ENCODE peak calls at places on chromosome 5, in five cellular contexts. One of them, this sample, is unnamed.

GRCh38 chr5:107444327-107444726 is 226.4 kb downstream of the EFNA5 start:
- DNase-seq in GM12892: no peak
- DNase-seq in sigmoid colon: no peak
- DNase-seq in transverse colon: no peak
- DNase-seq in endothelial cell of umbilical vein: no peak
- DNase-seq in this sample: no peak

GRCh38 chr5:131914472-131914871 is 31.0 kb downstream of the MEIKIN start:
- DNase-seq in GM12892: no peak
- DNase-seq in sigmoid colon: no peak
- DNase-seq in transverse colon: no peak
- DNase-seq in endothelial cell of umbilical vein: no peak
- DNase-seq in this sample: no peak

GRCh38 chr5:147450596-147450995 is 59.3 kb downstream of the DPYSL3 start:
- DNase-seq in GM12892: no peak
- DNase-seq in sigmoid colon: no peak
- DNase-seq in transverse colon: no peak
- DNase-seq in endothelial cell of umbilical vein: no peak
- DNase-seq in this sample: no peak

GRCh38 chr5:173304591-173304988 is 23.6 kb downstream of the STC2 start:
- DNase-seq in GM12892: no peak
- DNase-seq in sigmoid colon: no peak
- DNase-seq in transverse colon: no peak
- DNase-seq in endothelial cell of umbilical vein: no peak
- DNase-seq in this sample: no peak

GRCh38 chr5:132102101-132102701 is 28.6 kb downstream of the CSF2 start:
- DNase-seq in GM12892: no peak
- DNase-seq in sigmoid colon: no peak
- DNase-seq in transverse colon: no peak
- DNase-seq in endothelial cell of umbilical vein: no peak
- DNase-seq in this sample: peak

GRCh38 chr5:523658-524441 is 399 bp downstream of the SLC9A3 start:
- DNase-seq in GM12892: no peak
- DNase-seq in sigmoid colon: no peak
- DNase-seq in transverse colon: no peak
- DNase-seq in endothelial cell of umbilical vein: no peak
- DNase-seq in this sample: peak

GRCh38 chr5:139461698-139462097 is 845 bp downstream of the ECSCR start:
- DNase-seq in GM12892: no peak
- DNase-seq in sigmoid colon: no peak
- DNase-seq in transverse colon: no peak
- DNase-seq in endothelial cell of umbilical vein: peak
- DNase-seq in this sample: no peak

GRCh38 chr5:98308960-98309359 is 464.5 kb upstream of the RGMB start:
- DNase-seq in GM12892: no peak
- DNase-seq in sigmoid colon: no peak
- DNase-seq in transverse colon: no peak
- DNase-seq in endothelial cell of umbilical vein: peak
- DNase-seq in this sample: no peak

GRCh38 chr5:54251981-54252380 is 58.4 kb downstream of the ARL15 start:
- DNase-seq in GM12892: no peak
- DNase-seq in sigmoid colon: no peak
- DNase-seq in transverse colon: no peak
- DNase-seq in endothelial cell of umbilical vein: no peak
- DNase-seq in this sample: no peak

GRCh38 chr5:150230842-150231241 is 41.0 kb downstream of the SLC6A7 start:
- DNase-seq in GM12892: no peak
- DNase-seq in sigmoid colon: no peak
- DNase-seq in transverse colon: no peak
- DNase-seq in endothelial cell of umbilical vein: no peak
- DNase-seq in this sample: no peak

GRCh38 chr5:102527547-102527946 is 28.7 kb upstream of the SLCO6A1 start:
- DNase-seq in GM12892: no peak
- DNase-seq in sigmoid colon: no peak
- DNase-seq in transverse colon: no peak
- DNase-seq in endothelial cell of umbilical vein: no peak
- DNase-seq in this sample: no peak

GRCh38 chr5:140182803-140183367 is 7.9 kb downstream of the CYSTM1 start:
- DNase-seq in GM12892: no peak
- DNase-seq in sigmoid colon: peak
- DNase-seq in transverse colon: peak
- DNase-seq in endothelial cell of umbilical vein: peak
- DNase-seq in this sample: no peak

GRCh38 chr5:180294401-180294800 is 2.5 kb upstream of the MAPK9 start:
- DNase-seq in GM12892: no peak
- DNase-seq in sigmoid colon: peak
- DNase-seq in transverse colon: no peak
- DNase-seq in endothelial cell of umbilical vein: no peak
- DNase-seq in this sample: no peak

GRCh38 chr5:36305571-36306326 is 4.0 kb upstream of the RANBP3L start:
- DNase-seq in GM12892: no peak
- DNase-seq in sigmoid colon: peak
- DNase-seq in transverse colon: peak
- DNase-seq in endothelial cell of umbilical vein: peak
- DNase-seq in this sample: no peak

GRCh38 chr5:4984461-4984860 is 155.7 kb upstream of the ADAMTS16 start:
- DNase-seq in GM12892: no peak
- DNase-seq in sigmoid colon: no peak
- DNase-seq in transverse colon: no peak
- DNase-seq in endothelial cell of umbilical vein: no peak
- DNase-seq in this sample: no peak

GRCh38 chr5:14417792-14418765 is 163.5 kb upstream of the OTULINL start:
- DNase-seq in GM12892: no peak
- DNase-seq in sigmoid colon: no peak
- DNase-seq in transverse colon: no peak
- DNase-seq in endothelial cell of umbilical vein: no peak
- DNase-seq in this sample: no peak

GRCh38 chr5:124544366-124545055 is 201.9 kb downstream of the ZNF608 start:
- DNase-seq in GM12892: no peak
- DNase-seq in sigmoid colon: no peak
- DNase-seq in transverse colon: no peak
- DNase-seq in endothelial cell of umbilical vein: no peak
- DNase-seq in this sample: no peak

GRCh38 chr5:135075621-135076585 is 41.9 kb upstream of the PITX1 start:
- DNase-seq in GM12892: no peak
- DNase-seq in sigmoid colon: peak
- DNase-seq in transverse colon: no peak
- DNase-seq in endothelial cell of umbilical vein: no peak
- DNase-seq in this sample: no peak
- TF ChIP-seq POLR2AphosphoS5 in GM12892: no peak
- TF ChIP-seq POLR2AphosphoS5 in sigmoid colon: no peak
- TF ChIP-seq POLR2AphosphoS5 in transverse colon: no peak
- TF ChIP-seq POLR2AphosphoS5 in endothelial cell of umbilical vein: no peak
- TF ChIP-seq POLR2AphosphoS5 in this sample: no peak

DNA sequence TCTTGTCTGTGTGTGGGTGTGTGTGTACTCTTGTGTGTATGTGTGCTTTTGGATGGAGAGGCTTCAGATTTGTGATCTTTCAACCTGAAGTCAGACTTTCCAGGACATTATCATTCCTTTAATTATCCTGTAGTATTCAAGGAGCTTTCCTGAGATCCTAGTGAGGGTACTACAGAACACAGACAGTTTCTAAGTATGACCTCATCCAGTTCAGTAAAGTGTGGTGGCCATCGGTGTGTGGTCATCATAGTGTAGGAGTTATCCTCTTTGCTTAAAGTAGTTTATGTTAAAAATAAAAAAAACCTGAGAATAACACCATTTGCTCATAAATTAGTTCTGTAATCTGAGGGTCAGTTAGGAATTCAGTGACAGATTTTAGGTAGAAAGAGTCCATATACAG is 478.0 kb upstream of the ACTBL2 start:
- DNase-seq in GM12892: no peak
- DNase-seq in sigmoid colon: no peak
- DNase-seq in transverse colon: no peak
- DNase-seq in endothelial cell of umbilical vein: no peak
- DNase-seq in this sample: no peak
- TF ChIP-seq POLR2AphosphoS5 in GM12892: no peak
- TF ChIP-seq POLR2AphosphoS5 in sigmoid colon: no peak
- TF ChIP-seq POLR2AphosphoS5 in transverse colon: no peak
- TF ChIP-seq POLR2AphosphoS5 in endothelial cell of umbilical vein: no peak
- TF ChIP-seq POLR2AphosphoS5 in this sample: no peak

GRCh38 chr5:151475378-151475777 is 28.0 kb downstream of the SLC36A1 start:
- DNase-seq in GM12892: no peak
- DNase-seq in sigmoid colon: no peak
- DNase-seq in transverse colon: no peak
- DNase-seq in endothelial cell of umbilical vein: no peak
- DNase-seq in this sample: no peak
- TF ChIP-seq POLR2AphosphoS5 in GM12892: no peak
- TF ChIP-seq POLR2AphosphoS5 in sigmoid colon: no peak
- TF ChIP-seq POLR2AphosphoS5 in transverse colon: no peak
- TF ChIP-seq POLR2AphosphoS5 in endothelial cell of umbilical vein: no peak
- TF ChIP-seq POLR2AphosphoS5 in this sample: no peak

DNA sequence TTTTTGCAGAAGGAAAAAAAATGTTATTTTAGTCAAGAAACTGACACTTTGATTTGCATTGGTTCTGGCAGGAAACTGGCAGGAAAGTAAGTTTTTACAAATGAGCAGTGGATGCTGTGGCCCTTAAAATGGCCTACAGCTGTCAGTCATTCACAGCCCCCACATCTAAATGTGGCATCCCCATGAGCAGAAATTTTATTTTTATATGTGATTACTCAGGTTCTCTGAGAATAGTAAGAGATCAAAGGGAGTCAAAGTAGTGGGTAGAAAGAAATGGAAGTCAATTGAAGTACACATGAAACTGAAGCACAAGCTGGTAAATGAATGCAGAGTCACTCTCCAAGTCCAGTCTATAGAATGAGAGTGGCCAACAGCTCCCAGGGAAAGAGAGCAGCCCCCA is 80.3 kb downstream of the ENC1 start:
- DNase-seq in GM12892: no peak
- DNase-seq in sigmoid colon: no peak
- DNase-seq in transverse colon: no peak
- DNase-seq in endothelial cell of umbilical vein: no peak
- DNase-seq in this sample: no peak
- TF ChIP-seq POLR2AphosphoS5 in GM12892: no peak
- TF ChIP-seq POLR2AphosphoS5 in sigmoid colon: no peak
- TF ChIP-seq POLR2AphosphoS5 in transverse colon: no peak
- TF ChIP-seq POLR2AphosphoS5 in endothelial cell of umbilical vein: no peak
- TF ChIP-seq POLR2AphosphoS5 in this sample: no peak